ENCODE peak calls at places on chromosomes 4 and X, in five cellular contexts. M is K562, R is GM12878, Y is HepG2, S is A549. A is an unnamed sample.

GRCh38 chr4:107863850-107864371 is 39.2 kb downstream of the SGMS2 start:
- DNase-seq in M (peak; percentile 11), R (no peak), Y (peak; percentile 52), S (no peak), A (no peak)

GRCh38 chrX:24241822-24242648 is 71.8 kb downstream of the SUPT20HL2 start:
- DNase-seq in M (peak; percentile 62), R (no peak), Y (peak; percentile 31), S (peak; percentile 48), A (peak; percentile 47)

GRCh38 chr4:72631296-72631695 is 62.3 kb upstream of the ADAMTS3 start:
- DNase-seq in M (peak; percentile 7), R (no peak), Y (no peak), S (no peak), A (no peak)

GRCh38 chr4:42302348-42302747 is 94.9 kb upstream of the SHISA3 start:
- DNase-seq in M (peak; percentile 33), R (no peak), Y (peak; percentile 68), S (no peak), A (peak; percentile 82)

GRCh38 chrX:47283015-47283771 is 50.4 kb downstream of the USP11 start:
- DNase-seq in M (peak; percentile 7), R (no peak), Y (peak; percentile 6), S (no peak), A (no peak)

GRCh38 chrX:48645669-48646068 is 37.9 kb upstream of the WAS start:
- DNase-seq in M (no peak), R (no peak), Y (no peak), S (no peak), A (no peak)

GRCh38 chr4:85968945-85969830 is 390.7 kb downstream of the MAPK10 start:
- DNase-seq in M (peak; percentile 21), R (no peak), Y (peak; percentile 33), S (peak; percentile 18), A (peak; percentile 73)

GRCh38 chr4:48445704-48446103 is 37.4 kb upstream of the SLC10A4 start:
- DNase-seq in M (no peak), R (no peak), Y (no peak), S (peak; percentile 3), A (peak; percentile 58)

GRCh38 chr4:89249313-89249712 is 58.3 kb downstream of the GPRIN3 start:
- DNase-seq in M (no peak), R (no peak), Y (no peak), S (no peak), A (no peak)

GRCh38 chrX:93422693-93423092 is 250.7 kb downstream of the NAP1L3 start:
- DNase-seq in M (peak; percentile 3), R (no peak), Y (peak; percentile 0), S (no peak), A (peak; percentile 70)

GRCh38 chr4:190016369-190017289 is 10.4 kb downstream of the FRG2 start:
- DNase-seq in M (no peak), R (no peak), Y (no peak), S (no peak), A (no peak)

GRCh38 chrX:139026406-139027200 is 315.1 kb upstream of the FGF13 start:
- DNase-seq in M (no peak), R (no peak), Y (no peak), S (no peak), A (no peak)

GRCh38 chr4:185534850-185535761 is at the start of gene PDLIM3:
- DNase-seq in M (peak; percentile 70), R (no peak), Y (peak; percentile 27), S (peak; percentile 21), A (peak; percentile 87)

GRCh38 chrX:8743126-8743732 is 11.3 kb upstream of the ANOS1 start:
- DNase-seq in M (peak; percentile 40), R (no peak), Y (peak; percentile 17), S (no peak), A (peak; percentile 69)

GRCh38 chr4:185016101-185016940 is 2.0 kb upstream of the HELT start:
- DNase-seq in M (no peak), R (no peak), Y (no peak), S (no peak), A (peak; percentile 55)

GRCh38 chrX:134554291-134554690 is 94.3 kb downstream of the HPRT1 start:
- DNase-seq in M (no peak), R (no peak), Y (no peak), S (no peak), A (no peak)

GRCh38 chr4:78311306-78311705 is 240.3 kb upstream of the ANXA3 start:
- DNase-seq in M (no peak), R (no peak), Y (no peak), S (no peak), A (peak; percentile 75)

DNA sequence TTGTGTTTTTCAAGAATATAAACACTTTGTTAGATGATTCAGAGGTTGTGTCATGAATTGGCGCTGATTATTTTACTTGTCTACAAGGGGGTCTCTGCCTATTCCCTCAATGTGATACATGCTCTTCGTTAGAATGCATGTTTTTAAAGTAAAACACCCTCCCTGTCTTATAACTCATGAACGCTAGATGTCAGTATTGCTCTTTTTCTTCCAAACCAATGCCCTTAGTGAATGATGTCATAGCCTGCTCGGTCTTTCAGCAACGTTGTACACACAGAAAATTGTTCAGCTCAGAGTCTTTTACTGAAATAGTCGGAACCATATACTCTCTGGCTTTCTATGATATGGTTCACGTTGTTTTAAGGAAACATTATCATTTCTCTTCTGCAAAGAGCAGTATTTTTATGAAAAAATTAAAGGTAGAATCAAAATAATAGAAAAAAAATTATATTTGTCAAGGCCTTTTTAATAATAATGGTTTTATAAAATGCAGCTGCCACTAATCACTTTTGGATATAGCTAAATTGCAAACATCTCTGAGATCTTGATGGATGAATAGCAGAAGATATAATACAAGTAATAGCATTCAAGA is 292.9 kb downstream of the TLL1 start:
- DNase-seq in M (peak; percentile 34), R (peak; percentile 36), Y (peak; percentile 73), S (peak; percentile 16), A (peak; percentile 81)
- TF ChIP-seq JUNB in M (no peak), R (no peak), Y (no peak), S (no peak), A (no peak)

GRCh38 chr4:19478791-19479190 is 772.9 kb upstream of the SLIT2 start:
- DNase-seq in M (no peak), R (no peak), Y (no peak), S (no peak), A (no peak)

GRCh38 chr4:19472669-19473068 is 779.0 kb upstream of the SLIT2 start:
- DNase-seq in M (no peak), R (no peak), Y (no peak), S (no peak), A (no peak)

DNA sequence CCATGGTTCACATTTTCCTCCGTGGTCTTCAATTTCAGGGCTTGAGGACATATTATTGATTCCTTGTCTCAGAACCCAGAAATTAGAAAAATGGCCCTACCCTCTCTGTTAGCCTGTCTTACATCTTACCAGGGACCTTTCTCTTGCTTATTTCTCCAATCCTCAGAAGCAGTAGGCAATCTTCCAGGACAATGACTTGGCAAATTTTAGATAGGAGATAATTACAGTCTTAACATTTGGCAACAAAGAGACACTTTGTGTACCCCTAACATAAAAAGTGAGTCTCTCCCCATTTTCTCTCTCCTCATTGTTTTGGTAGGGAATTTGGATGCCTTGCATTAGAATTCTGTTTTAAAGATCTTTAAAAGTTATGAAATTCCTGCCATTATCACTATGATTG is 778.1 kb upstream of the SLIT2 start:
- DNase-seq in M (no peak), R (no peak), Y (no peak), S (no peak), A (no peak)
- TF ChIP-seq JUNB in M (no peak), R (no peak), Y (no peak), S (no peak), A (no peak)

GRCh38 chr4:119517361-119518229 is 111.0 kb downstream of the PDE5A start:
- DNase-seq in M (no peak), R (no peak), Y (peak; percentile 53), S (no peak), A (no peak)
- TF ChIP-seq JUNB in M (no peak), R (no peak), Y (no peak), S (no peak), A (no peak)

GRCh38 chr4:94446386-94446785 is 5.4 kb upstream of the PDLIM5 start:
- DNase-seq in M (no peak), R (no peak), Y (no peak), S (no peak), A (no peak)
- TF ChIP-seq JUNB in M (no peak), R (no peak), Y (no peak), S (no peak), A (no peak)

A was measured in GM23338.